ENCODE peak calls at places on chromosomes 3 and 15, in five cellular contexts. L, A, N, P and T are unnamed samples.

GRCh38 chr3:137962251-137962650 is 47.7 kb upstream of the CLDN18 start:
- DNase-seq in L (no peak), A (no peak), N (no peak), P (no peak), T (no peak)

GRCh38 chr15:59567369-59567768 is 44.2 kb upstream of the GCNT3 start:
- DNase-seq in L (no peak), A (no peak), N (no peak), P (no peak), T (peak)

GRCh38 chr3:184373422-184373821 is 4.6 kb downstream of the THPO start:
- DNase-seq in L (no peak), A (peak), N (no peak), P (no peak), T (no peak)

GRCh38 chr3:150127011-150127490 is 156.4 kb upstream of the PFN2 start:
- DNase-seq in L (no peak), A (no peak), N (no peak), P (no peak), T (no peak)

GRCh38 chr15:70447927-70448698 is 315.2 kb downstream of the UACA start:
- DNase-seq in L (no peak), A (no peak), N (no peak), P (no peak), T (no peak)

GRCh38 chr3:194928831-194929594 is 243.3 kb downstream of the FAM43A start:
- DNase-seq in L (no peak), A (no peak), N (no peak), P (no peak), T (no peak)

GRCh38 chr3:111831840-111832239 is 27.2 kb upstream of the PHLDB2 start:
- DNase-seq in L (no peak), A (peak), N (no peak), P (no peak), T (no peak)

GRCh38 chr3:125115640-125116039 is 59.8 kb upstream of the HEG1 start:
- DNase-seq in L (no peak), A (peak), N (no peak), P (no peak), T (no peak)

GRCh38 chr3:17039579-17039978 is 154.8 kb downstream of the PLCL2 start:
- DNase-seq in L (no peak), A (peak), N (no peak), P (peak), T (peak)

DNA sequence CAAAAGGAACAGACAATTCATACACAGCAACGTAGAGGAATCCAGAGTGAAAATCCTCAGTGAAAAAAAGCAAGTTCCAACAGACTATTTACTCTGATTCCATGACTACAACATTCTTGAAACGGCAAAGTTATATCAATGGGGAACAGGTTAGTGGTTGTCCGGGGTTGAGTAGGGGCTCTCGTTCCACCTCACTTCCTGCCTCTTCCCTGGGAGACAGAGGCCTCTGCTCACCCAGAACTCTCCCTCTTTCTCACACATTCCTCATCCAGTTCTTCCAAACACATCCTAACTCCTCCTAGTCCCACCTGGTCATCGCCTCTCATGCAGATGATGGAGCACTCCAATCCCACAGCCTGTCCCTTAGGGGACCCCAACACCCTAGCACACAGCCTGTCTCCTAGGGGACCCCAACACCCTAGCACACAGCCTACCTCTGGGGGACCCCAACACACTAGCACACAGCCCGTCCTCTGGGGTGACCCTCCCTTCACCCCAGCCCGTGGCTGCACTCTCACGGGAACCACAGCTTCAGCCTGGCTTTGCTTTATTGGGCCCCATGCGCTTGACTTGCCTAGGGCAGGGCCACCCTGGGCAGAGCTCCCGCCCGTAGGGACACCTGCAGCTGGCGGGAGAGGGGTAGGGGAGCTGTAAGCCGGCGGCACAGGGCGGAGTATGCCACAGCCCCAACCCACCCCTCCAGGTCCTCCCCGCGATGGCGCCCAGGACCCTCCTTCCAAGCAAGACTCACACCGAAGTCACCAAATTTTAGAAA is 5.2 kb downstream of the OCA2 start:
- DNase-seq in L (no peak), A (no peak), N (no peak), P (no peak), T (no peak)
- H3K4me3 ChIP-seq in L (no peak), A (no peak), N (no peak), P (no peak), T (no peak)

DNA sequence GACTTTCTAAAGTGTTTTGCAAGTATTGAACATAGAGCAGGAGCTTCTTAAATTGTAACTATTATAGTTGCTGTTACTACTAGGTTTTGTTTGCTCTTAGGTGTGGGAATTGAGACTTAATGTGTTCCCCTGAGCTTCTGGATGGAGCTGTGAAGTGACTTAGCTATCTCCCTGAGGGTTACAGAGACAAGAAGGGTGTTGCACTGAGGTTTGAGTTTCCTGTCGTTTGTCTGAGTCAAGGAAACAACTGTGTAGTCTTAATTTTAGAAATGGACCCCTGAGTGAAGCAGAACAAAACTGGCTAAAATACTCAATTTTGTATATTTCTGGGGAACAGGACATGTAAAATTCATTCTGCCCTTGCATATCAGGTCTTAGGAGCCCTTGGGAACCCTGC is 20.4 kb downstream of the TTC21A start:
- DNase-seq in L (no peak), A (no peak), N (no peak), P (no peak), T (no peak)
- H3K4me3 ChIP-seq in L (no peak), A (no peak), N (no peak), P (no peak), T (no peak)

GRCh38 chr15:77507911-77508310 is 87.2 kb downstream of the HMG20A start:
- DNase-seq in L (no peak), A (peak), N (peak), P (no peak), T (no peak)

GRCh38 chr15:77506311-77507150 is 85.8 kb downstream of the HMG20A start:
- DNase-seq in L (no peak), A (no peak), N (peak), P (no peak), T (no peak)

GRCh38 chr15:77505556-77505955 is 84.9 kb downstream of the HMG20A start:
- DNase-seq in L (no peak), A (no peak), N (no peak), P (no peak), T (peak)

GRCh38 chr15:77508541-77509505 is 88.1 kb downstream of the HMG20A start:
- DNase-seq in L (no peak), A (peak), N (no peak), P (no peak), T (no peak)

DNA sequence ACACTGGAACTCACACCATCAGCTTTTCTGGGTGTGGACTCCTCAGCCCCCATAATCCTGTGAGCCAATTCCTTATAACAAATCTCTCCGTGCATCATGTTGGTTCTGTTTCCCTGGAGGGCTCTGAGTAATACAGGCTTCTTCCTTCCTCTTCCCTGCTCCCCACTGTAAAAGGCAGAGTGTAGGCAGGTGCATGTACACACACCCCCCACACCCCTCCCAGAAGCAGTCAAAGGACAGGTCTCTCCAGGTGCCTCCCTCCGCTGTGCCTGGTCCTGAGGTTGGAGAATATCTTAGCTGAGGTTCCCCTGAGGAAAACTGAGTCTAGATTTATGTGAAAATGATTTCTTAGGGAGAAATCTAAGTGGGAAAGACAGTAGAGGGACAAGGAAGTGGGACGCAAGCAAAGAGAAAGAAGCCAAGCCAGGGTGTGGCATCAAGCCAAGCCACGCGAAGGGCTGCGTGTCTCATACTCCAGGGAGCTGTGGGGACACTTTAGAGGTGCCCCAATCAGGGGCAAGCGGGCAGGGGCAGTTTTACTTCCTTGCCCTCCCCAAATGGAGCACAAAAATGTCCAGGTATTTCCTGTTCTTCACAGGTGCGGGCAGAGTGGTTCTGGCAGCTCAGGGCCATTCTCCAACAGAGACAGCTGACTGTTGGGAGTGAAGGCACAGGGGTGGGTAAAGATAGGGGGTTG is 86.6 kb downstream of the HMG20A start:
- DNase-seq in L (no peak), A (peak), N (peak), P (no peak), T (peak)
- H3K4me3 ChIP-seq in L (no peak), A (no peak), N (no peak), P (no peak), T (no peak)

DNA sequence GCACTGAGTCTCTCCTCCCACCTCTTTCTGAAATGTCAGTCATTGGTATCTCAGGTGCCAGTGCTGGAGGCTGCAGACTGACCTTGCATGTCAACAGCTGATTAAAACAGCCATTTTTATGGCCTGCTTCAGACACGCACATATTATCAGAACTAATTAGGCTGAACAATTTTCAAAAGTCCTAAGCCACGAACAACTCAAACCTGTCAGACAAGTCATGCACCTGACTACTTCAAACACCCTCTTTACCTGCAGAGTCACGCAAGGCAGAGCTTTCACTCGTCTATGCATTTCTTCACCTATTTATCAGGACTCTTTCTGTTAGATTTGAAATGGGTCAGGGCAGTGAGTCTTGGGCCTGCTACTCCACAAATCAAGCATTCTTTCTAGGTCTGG is 26.7 kb downstream of the CLK3 start:
- DNase-seq in L (no peak), A (no peak), N (no peak), P (no peak), T (peak)
- H3K4me3 ChIP-seq in L (peak), A (no peak), N (no peak), P (no peak), T (no peak)

GRCh38 chr3:30749230-30749629 is 142.8 kb downstream of the TGFBR2 start:
- DNase-seq in L (no peak), A (peak), N (no peak), P (no peak), T (peak)

GRCh38 chr3:30747771-30748281 is 141.4 kb downstream of the TGFBR2 start:
- DNase-seq in L (no peak), A (peak), N (no peak), P (no peak), T (peak)

GRCh38 chr3:30750967-30751366 is 143.5 kb downstream of the GADL1 start:
- DNase-seq in L (no peak), A (no peak), N (no peak), P (no peak), T (peak)

GRCh38 chr3:30752961-30753360 is 141.5 kb downstream of the GADL1 start:
- DNase-seq in L (peak), A (peak), N (peak), P (no peak), T (peak)

GRCh38 chr3:30751610-30752299 is 142.7 kb downstream of the GADL1 start:
- DNase-seq in L (no peak), A (peak), N (no peak), P (no peak), T (peak)
- H3K4me3 ChIP-seq in L (no peak), A (no peak), N (no peak), P (no peak), T (no peak)

GRCh38 chr3:65902304-65902793 is 136.4 kb downstream of the MAGI1 start:
- DNase-seq in L (no peak), A (no peak), N (peak), P (no peak), T (peak)
- H3K4me3 ChIP-seq in L (no peak), A (no peak), N (no peak), P (no peak), T (peak)

GRCh38 chr3:64957639-64958038 is 269.8 kb upstream of the ADAMTS9 start:
- DNase-seq in L (no peak), A (peak), N (no peak), P (no peak), T (no peak)
- H3K4me3 ChIP-seq in L (no peak), A (no peak), N (no peak), P (no peak), T (no peak)

DNA sequence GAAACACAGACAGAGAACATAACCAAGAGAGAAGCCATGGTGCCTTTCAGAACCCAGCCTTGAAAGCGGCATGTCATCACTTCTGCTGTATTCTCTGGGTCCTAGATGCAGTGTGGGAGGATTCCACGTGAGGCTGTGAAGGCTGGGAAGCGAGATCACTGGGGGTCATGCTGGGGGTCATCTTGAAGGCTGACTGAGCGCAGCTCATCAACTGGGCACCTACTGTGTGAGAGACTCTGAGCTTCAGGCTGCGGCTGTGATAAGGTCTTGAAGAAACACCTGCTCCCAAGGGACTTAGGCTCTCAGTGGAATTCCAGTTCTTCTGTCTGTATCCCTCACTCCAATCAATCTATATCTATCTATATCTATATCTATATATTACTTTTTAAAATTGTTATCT is 91.8 kb upstream of the KLF13 start:
- DNase-seq in L (no peak), A (no peak), N (no peak), P (no peak), T (no peak)
- H3K4me3 ChIP-seq in L (no peak), A (no peak), N (no peak), P (no peak), T (no peak)

GRCh38 chr3:174440741-174441587 is 418.2 kb upstream of the NAALADL2 start:
- DNase-seq in L (peak), A (peak), N (peak), P (peak), T (peak)

GRCh38 chr3:174441588-174442316 is 417.4 kb upstream of the NAALADL2 start:
- DNase-seq in L (no peak), A (peak), N (no peak), P (no peak), T (peak)

GRCh38 chr3:174438501-174439156 is 420.5 kb upstream of the NAALADL2 start:
- DNase-seq in L (no peak), A (peak), N (no peak), P (peak), T (no peak)

GRCh38 chr3:174440350-174440716 is 418.8 kb upstream of the NAALADL2 start:
- DNase-seq in L (peak), A (peak), N (peak), P (no peak), T (peak)

DNA sequence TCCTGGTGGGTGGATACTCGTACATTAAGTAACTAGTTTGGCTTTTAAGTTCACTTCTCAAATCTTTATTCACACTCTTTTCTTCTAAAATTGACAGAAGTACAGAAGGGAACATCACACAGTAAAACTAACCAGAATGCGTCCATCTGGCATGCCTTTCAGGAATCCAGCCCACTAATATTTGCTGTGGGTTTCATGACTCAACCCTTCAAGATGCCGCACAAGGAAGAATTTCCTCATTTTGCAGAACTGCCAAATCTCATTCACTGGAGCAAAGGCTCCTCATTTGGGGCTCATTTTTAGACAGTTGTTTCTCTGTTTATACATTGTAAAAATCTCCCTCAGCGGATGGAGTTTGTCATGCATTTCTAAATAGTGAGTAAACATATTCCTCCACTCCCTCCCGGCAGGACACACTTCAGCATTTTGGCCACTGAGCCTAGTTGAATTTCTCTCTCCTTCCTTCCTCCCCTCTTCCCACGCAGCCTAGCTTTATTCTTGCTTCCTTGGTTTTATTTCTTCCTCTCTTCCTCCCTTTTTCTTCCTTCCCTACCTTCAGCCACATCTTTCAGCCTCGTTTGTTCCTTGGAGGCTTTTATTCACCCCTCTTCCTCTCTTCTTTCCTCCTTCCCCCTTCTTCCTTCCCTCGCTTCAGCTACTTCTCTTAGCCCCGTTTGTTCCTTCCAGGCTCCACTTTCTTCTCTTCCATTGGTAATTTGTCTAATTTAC is 419.3 kb upstream of the NAALADL2 start:
- DNase-seq in L (peak), A (peak), N (peak), P (peak), T (peak)
- H3K4me3 ChIP-seq in L (peak), A (peak), N (no peak), P (peak), T (peak)

GRCh38 chr3:197030379-197031314 is 1.0 kb upstream of the MELTF start:
- DNase-seq in L (no peak), A (no peak), N (no peak), P (no peak), T (no peak)

GRCh38 chr3:197027151-197027895 is 2.3 kb downstream of the MELTF start:
- DNase-seq in L (no peak), A (peak), N (no peak), P (no peak), T (peak)

GRCh38 chr3:197027896-197028710 is 1.5 kb downstream of the MELTF start:
- DNase-seq in L (no peak), A (no peak), N (no peak), P (no peak), T (no peak)

GRCh38 chr3:197029511-197030167 is at the start of gene MELTF:
- DNase-seq in L (no peak), A (peak), N (no peak), P (no peak), T (peak)

GRCh38 chr3:197028711-197029510 is 706 bp downstream of the MELTF start:
- DNase-seq in L (no peak), A (peak), N (no peak), P (no peak), T (no peak)
- H3K4me3 ChIP-seq in L (peak), A (peak), N (peak), P (peak), T (peak)